ENCODE peak calls at places on chromosome 14, in four cellular contexts. H is CD4-positive, alpha-beta T cell; B is GM12892; R is foreskin fibroblast. V is an unnamed sample.

GRCh38 chr14:24108336-24108874 is 6.2 kb upstream of the DCAF11 start:
- DNase-seq in H (no peak), B (no peak), R (no peak), V (no peak)

GRCh38 chr14:94372021-94372605 is 16.3 kb downstream of the SERPINA1 start:
- DNase-seq in H (no peak), B (no peak), R (no peak), V (no peak)

GRCh38 chr14:89953602-89954001 is 928 bp downstream of the EFCAB11 start:
- DNase-seq in H (no peak), B (no peak), R (no peak), V (no peak)

GRCh38 chr14:99508896-99509629 is 27.9 kb downstream of the CCNK start:
- DNase-seq in H (no peak), B (no peak), R (no peak), V (peak)

GRCh38 chr14:24605435-24606190 is 3.9 kb downstream of the GZMH start:
- DNase-seq in H (peak), B (peak), R (no peak), V (peak)

GRCh38 chr14:90791481-90791880 is 24.7 kb downstream of the TTC7B start:
- DNase-seq in H (no peak), B (no peak), R (no peak), V (no peak)

GRCh38 chr14:65164825-65165135 is 62.5 kb upstream of the MAX start:
- DNase-seq in H (no peak), B (no peak), R (no peak), V (no peak)

GRCh38 chr14:54498579-54498978 is 9.8 kb upstream of the GMFB start:
- DNase-seq in H (no peak), B (no peak), R (no peak), V (no peak)

GRCh38 chr14:61668267-61668666 is 27.0 kb upstream of the HIF1A start:
- DNase-seq in H (no peak), B (no peak), R (no peak), V (no peak)

GRCh38 chr14:38548091-38548490 is 292.2 kb upstream of the CLEC14A start:
- DNase-seq in H (no peak), B (no peak), R (no peak), V (no peak)

GRCh38 chr14:50836515-50836914 is 5.6 kb upstream of the NIN start:
- DNase-seq in H (no peak), B (no peak), R (no peak), V (no peak)

GRCh38 chr14:20610002-20610765 is 19.0 kb upstream of the RNASE12 start:
- DNase-seq in H (peak), B (no peak), R (peak), V (peak)

GRCh38 chr14:61388976-61389576 is 67.7 kb downstream of the PRKCH start:
- DNase-seq in H (no peak), B (no peak), R (peak), V (no peak)

GRCh38 chr14:72783741-72784140 is 110.2 kb downstream of the DPF3 start:
- DNase-seq in H (no peak), B (no peak), R (no peak), V (no peak)

GRCh38 chr14:71130491-71131179 is 223.4 kb downstream of the PCNX1 start:
- DNase-seq in H (no peak), B (no peak), R (peak), V (no peak)

GRCh38 chr14:104140213-104140462 is 1.8 kb downstream of the KIF26A start:
- DNase-seq in H (no peak), B (no peak), R (no peak), V (peak)

GRCh38 chr14:89628521-89628920 is 211.5 kb upstream of the FOXN3 start:
- DNase-seq in H (no peak), B (no peak), R (no peak), V (no peak)

GRCh38 chr14:92920001-92920400 is 2.9 kb upstream of the CHGA start:
- DNase-seq in H (no peak), B (no peak), R (no peak), V (no peak)

GRCh38 chr14:76574416-76574815 is 186.9 kb upstream of the VASH1 start:
- DNase-seq in H (no peak), B (no peak), R (no peak), V (peak)

GRCh38 chr14:99793213-99794155 is at the start of gene EML1:
- DNase-seq in H (peak), B (peak), R (peak), V (peak)

GRCh38 chr14:103402700-103403099 is 17.5 kb downstream of the MARK3 start:
- DNase-seq in H (no peak), B (no peak), R (peak), V (peak)

V was measured in body of pancreas.